ENCODE peak calls at places on chromosomes 7 and 10, in eight cellular contexts. N is adrenal gland, R is transverse colon, B is heart left ventricle, W is sigmoid colon, P is tibial nerve, L is HCT116, J is A549. V is an unnamed sample.

GRCh38 chr7:22949944-22950343 is 64.0 kb downstream of the HYCC1 start:
- DNase-seq in N (no peak), R (no peak), B (no peak), W (no peak), P (no peak), L (no peak), J (no peak), V (no peak)

GRCh38 chr10:26738354-26738753 is 40.9 kb downstream of the PDSS1 start:
- DNase-seq in N (no peak), R (no peak), B (no peak), W (no peak), P (no peak), L (no peak), J (no peak), V (no peak)

GRCh38 chr7:4261038-4261960 is 420.8 kb upstream of the FOXK1 start:
- DNase-seq in N (no peak), R (no peak), B (peak), W (peak), P (no peak), L (no peak), J (no peak), V (no peak)

GRCh38 chr7:141202540-141202939 is 128.7 kb downstream of the TMEM178B start:
- DNase-seq in N (no peak), R (no peak), B (no peak), W (no peak), P (no peak), L (no peak), J (no peak), V (no peak)

GRCh38 chr7:129503725-129504124 is 1.4 kb downstream of the SMKR1 start:
- DNase-seq in N (no peak), R (no peak), B (no peak), W (no peak), P (no peak), L (no peak), J (no peak), V (no peak)

GRCh38 chr7:121204537-121204936 is 124.3 kb upstream of the WNT16 start:
- DNase-seq in N (no peak), R (no peak), B (peak), W (no peak), P (no peak), L (no peak), J (no peak), V (no peak)

GRCh38 chr10:95782274-95782830 is 26.4 kb downstream of the ENTPD1 start:
- DNase-seq in N (no peak), R (no peak), B (no peak), W (no peak), P (no peak), L (no peak), J (no peak), V (no peak)

GRCh38 chr10:91925022-91925320 is 1.4 kb downstream of the BTAF1 start:
- DNase-seq in N (no peak), R (no peak), B (no peak), W (no peak), P (no peak), L (no peak), J (no peak), V (no peak)

GRCh38 chr7:95011156-95011928 is 103.9 kb downstream of the PPP1R9A start:
- DNase-seq in N (no peak), R (no peak), B (no peak), W (no peak), P (no peak), L (no peak), J (peak), V (no peak)

GRCh38 chr7:105487559-105488218 is 34.4 kb downstream of the PUS7 start:
- DNase-seq in N (peak), R (no peak), B (no peak), W (no peak), P (no peak), L (no peak), J (peak), V (no peak)

GRCh38 chr7:105389090-105389650 is 449 bp upstream of the SRPK2 start:
- DNase-seq in N (peak), R (peak), B (peak), W (peak), P (no peak), L (peak), J (peak), V (no peak)

GRCh38 chr7:94350729-94351128 is 44.0 kb upstream of the COL1A2 start:
- DNase-seq in N (no peak), R (no peak), B (no peak), W (no peak), P (no peak), L (no peak), J (no peak), V (no peak)

GRCh38 chr10:117004627-117005453 is at the start of gene SHTN1:
- DNase-seq in N (peak), R (peak), B (peak), W (peak), P (peak), L (peak), J (peak), V (no peak)

GRCh38 chr10:92757066-92757716 is 67.4 kb downstream of the HHEX start:
- DNase-seq in N (peak), R (peak), B (peak), W (peak), P (peak), L (peak), J (peak), V (peak)

GRCh38 chr10:132539894-132540293 is 2.3 kb downstream of the INPP5A start:
- DNase-seq in N (peak), R (no peak), B (peak), W (peak), P (no peak), L (no peak), J (no peak), V (no peak)

GRCh38 chr10:5943536-5943935 is 33.8 kb downstream of the IL15RA start:
- DNase-seq in N (peak), R (no peak), B (peak), W (peak), P (no peak), L (no peak), J (no peak), V (no peak)
- TF ChIP-seq POLR2A in N (no peak), R (no peak), B (no peak), W (no peak), P (no peak), L (no peak), J (no peak), V (no peak)

GRCh38 chr7:1533255-1533568 is 2.7 kb downstream of the MAFK start:
- DNase-seq in N (no peak), R (no peak), B (no peak), W (no peak), P (no peak), L (no peak), J (no peak), V (no peak)

GRCh38 chr7:1531263-1531978 is 919 bp downstream of the MAFK start:
- DNase-seq in N (peak), R (peak), B (peak), W (peak), P (peak), L (no peak), J (peak), V (no peak)

GRCh38 chr7:1531979-1532455 is 1.5 kb downstream of the MAFK start:
- DNase-seq in N (no peak), R (no peak), B (no peak), W (peak), P (peak), L (no peak), J (peak), V (no peak)

GRCh38 chr7:1533569-1534329 is 3.2 kb downstream of the MAFK start:
- DNase-seq in N (peak), R (peak), B (peak), W (peak), P (no peak), L (no peak), J (peak), V (no peak)

GRCh38 chr7:1532456-1533254 is 2.2 kb downstream of the MAFK start:
- DNase-seq in N (peak), R (peak), B (peak), W (peak), P (peak), L (peak), J (peak), V (peak)
- TF ChIP-seq POLR2A in N (no peak), R (peak), B (no peak), W (peak), P (peak), L (no peak), J (peak), V (peak)

DNA sequence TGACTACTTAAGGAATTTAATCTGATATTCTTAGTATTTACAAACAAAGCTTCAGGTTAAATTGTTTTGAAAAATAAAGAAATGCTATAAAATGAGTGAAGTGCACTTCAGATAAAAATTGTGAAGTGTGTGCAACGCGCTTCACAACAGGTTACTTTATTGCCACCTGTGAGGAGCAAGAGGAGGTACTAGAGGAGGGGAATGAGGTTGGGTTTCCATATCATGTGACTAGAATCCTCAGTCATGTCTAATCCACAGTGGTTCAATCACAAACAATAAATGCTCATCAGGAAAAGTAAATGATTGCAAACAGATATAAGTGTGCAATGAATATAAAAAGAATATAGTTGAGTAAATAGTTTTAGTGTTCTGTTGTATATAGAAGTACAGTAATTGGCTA is 34.5 kb upstream of the CD36 start:
- DNase-seq in N (no peak), R (no peak), B (no peak), W (no peak), P (no peak), L (no peak), J (no peak), V (no peak)
- TF ChIP-seq POLR2A in N (no peak), R (no peak), B (no peak), W (no peak), P (no peak), L (no peak), J (no peak), V (no peak)

GRCh38 chr10:33253411-33253810 is 81.1 kb downstream of the NRP1 start:
- DNase-seq in N (no peak), R (no peak), B (no peak), W (no peak), P (no peak), L (no peak), J (no peak), V (no peak)
- TF ChIP-seq POLR2A in N (no peak), R (no peak), B (no peak), W (no peak), P (no peak), L (no peak), J (no peak), V (no peak)